ENCODE peak calls at places on chromosome 15, in ten cellular contexts. R is upper lobe of left lung, T is uterus, M is fibroblast of lung, U is heart left ventricle, Z is GM23338, S is MM.1S, E is neural progenitor cell, F is lung, I is brain microvascular endothelial cell. Q is an unnamed sample.

GRCh38 chr15:99443768-99444446 is 121.9 kb upstream of the MEF2A start:
- DNase-seq in T (peak; percentile 11), Z (no peak), R (no peak), I (no peak), M (no peak), U (no peak), E (no peak), S (no peak), F (no peak), Q (no peak)

GRCh38 chr15:65963911-65964482 is 94.7 kb downstream of the RAB11A start:
- DNase-seq in R (no peak), U (no peak), Z (no peak), T (no peak), S (no peak), E (no peak), I (no peak), M (no peak), F (no peak), Q (no peak)

GRCh38 chr15:29097971-29098370 is 171.7 kb downstream of the NSMCE3 start:
- DNase-seq in Z (no peak), U (no peak), E (no peak), S (no peak), R (no peak), M (no peak), F (no peak), T (no peak), I (no peak), Q (no peak)

GRCh38 chr15:28886431-28887343 is 913 bp downstream of the APBA2 start:
- DNase-seq in R (peak; percentile 80), S (no peak), Z (peak; percentile 43), U (no peak), E (peak; percentile 55), M (no peak), T (no peak), I (no peak), F (no peak), Q (no peak)

GRCh38 chr15:98834976-98835375 is 172.6 kb downstream of the PGPEP1L start:
- DNase-seq in M (no peak), S (no peak), Z (no peak), F (no peak), E (no peak), U (no peak), R (no peak), I (no peak), T (no peak), Q (no peak)

GRCh38 chr15:42111924-42112323 is 17.6 kb upstream of the PLA2G4D start:
- DNase-seq in U (no peak), F (no peak), S (peak; percentile 55), Z (no peak), E (no peak), I (no peak), R (no peak), M (no peak), T (no peak), Q (no peak)

GRCh38 chr15:63835211-63835568 is 1.4 kb upstream of the HERC1 start:
- DNase-seq in I (no peak), U (no peak), M (no peak), R (no peak), F (no peak), T (no peak), Z (no peak), S (no peak), E (no peak), Q (no peak)

GRCh38 chr15:20349774-20350498 is 191.7 kb downstream of the GOLGA6L6 start:
- DNase-seq in S (peak; percentile 5), F (no peak), E (no peak), U (no peak), Z (no peak), I (no peak), M (no peak), R (peak; percentile 85), T (peak; percentile 23), Q (no peak)

GRCh38 chr15:72179950-72180581 is 17.5 kb downstream of the GRAMD2A start:
- DNase-seq in M (no peak), R (no peak), U (no peak), S (no peak), T (no peak), E (peak; percentile 57), F (no peak), I (no peak), Z (peak; percentile 28), Q (no peak)

GRCh38 chr15:44788748-44789147 is 52.4 kb downstream of the TRIM69 start:
- DNase-seq in R (no peak), U (no peak), Z (no peak), S (no peak), M (peak; percentile 39), E (no peak), T (no peak), F (no peak), I (no peak), Q (no peak)

GRCh38 chr15:39580630-39581500 is at the start of gene THBS1:
- DNase-seq in E (peak; percentile 95), R (peak; percentile 95), T (peak; percentile 94), Z (peak; percentile 98), S (peak; percentile 10), M (peak; percentile 93), F (peak; percentile 84), U (peak; percentile 93), I (peak; percentile 94), Q (peak; percentile 82)

GRCh38 chr15:64732156-64732860 is 43.1 kb downstream of the RBPMS2 start:
- DNase-seq in R (no peak), T (no peak), F (no peak), I (no peak), E (no peak), M (no peak), U (no peak), S (no peak), Z (no peak), Q (no peak)

GRCh38 chr15:95303659-95304058 is 1026.8 kb upstream of the NR2F2 start:
- DNase-seq in I (no peak), U (no peak), R (no peak), F (no peak), M (no peak), Z (no peak), E (no peak), S (no peak), T (no peak), Q (no peak)
- H3K27ac ChIP-seq in I (no peak overlapping the region), U (peak overlapping the region; percentile 30), R (peak overlapping the region; percentile 47), F (peak overlapping the region; percentile 70), M (peak overlapping the region; percentile 24), Z (no peak overlapping the region), E (no peak overlapping the region), S (no peak overlapping the region), T (peak overlapping the region; percentile 88), Q (no peak overlapping the region)

DNA sequence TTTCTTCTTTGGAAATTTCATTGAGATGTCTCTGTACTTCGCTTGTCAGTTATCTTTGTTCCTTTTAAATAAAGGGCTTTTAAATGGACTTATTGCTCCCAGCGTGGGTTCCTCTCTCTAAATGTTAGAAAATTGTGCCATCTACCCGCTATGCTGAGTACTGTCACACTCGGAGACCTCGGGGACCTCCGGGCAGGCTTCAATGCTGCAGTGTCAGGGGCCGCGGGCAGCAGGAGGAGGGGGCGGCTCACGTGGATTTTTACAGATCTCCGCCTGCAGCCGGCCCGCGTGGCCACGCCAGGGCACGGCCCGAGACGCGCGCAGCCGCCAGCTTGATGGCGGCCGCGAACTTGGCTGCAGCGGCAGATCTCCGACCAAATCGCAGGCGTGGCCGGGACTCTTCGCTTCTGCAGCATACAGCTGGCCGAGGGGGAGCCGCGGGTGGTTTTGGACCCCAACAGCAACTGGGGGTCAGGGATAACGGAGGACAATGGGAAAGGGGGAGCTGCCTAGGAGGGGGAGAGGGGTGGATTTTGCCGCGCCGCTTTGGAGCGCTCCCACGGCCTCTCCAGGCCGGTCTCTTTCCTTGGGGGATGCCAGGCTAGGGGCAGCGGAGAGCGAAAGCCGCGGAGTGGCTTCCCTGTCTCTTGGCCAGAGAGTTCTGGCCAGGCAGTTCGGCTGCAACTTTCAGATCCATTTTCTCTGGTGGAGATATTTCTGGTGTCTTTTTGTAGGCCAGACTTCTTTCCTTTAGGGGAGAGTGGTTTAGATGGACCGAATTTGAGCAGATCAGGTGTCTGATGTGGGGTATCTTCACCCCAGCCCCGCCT is 15.3 kb downstream of the NR2F2 start:
- DNase-seq in M (peak; percentile 75), T (peak; percentile 83), S (peak; percentile 58), R (peak; percentile 91), U (no peak), F (peak; percentile 68), I (peak; percentile 57), E (peak; percentile 92), Z (peak; percentile 82), Q (no peak)
- TF ChIP-seq CTCF in M (peak; percentile 46), T (peak; percentile 69), S (peak; percentile 66), R (peak; percentile 50), U (peak; percentile 69), F (peak; percentile 13), I (peak; percentile 54), E (peak; percentile 80), Z (peak; percentile 64), Q (peak; percentile 77)

DNA sequence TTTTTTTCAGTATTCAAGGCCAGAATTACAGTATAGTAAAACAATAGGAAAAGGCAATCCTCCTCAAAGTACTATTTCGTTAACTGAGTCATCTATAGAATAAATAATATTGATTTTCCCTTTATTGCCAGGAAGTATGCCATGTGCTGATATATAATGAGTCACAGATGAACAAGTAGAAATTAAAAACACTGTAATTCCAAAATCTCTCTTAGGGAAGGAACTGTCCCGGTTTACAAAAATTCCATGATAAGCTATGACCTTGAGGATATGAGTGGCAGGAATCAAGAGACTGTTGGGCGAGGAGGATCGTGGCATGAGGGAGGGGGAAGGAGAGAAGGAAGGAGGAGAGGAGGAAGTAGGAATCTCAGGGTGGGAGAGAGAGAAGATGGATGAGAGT is 166.0 kb upstream of the ICE2 start:
- DNase-seq in T (no peak), U (no peak), Z (no peak), E (no peak), R (no peak), M (no peak), I (no peak), S (no peak), F (no peak), Q (no peak)
- H3K27me3 ChIP-seq in T (no peaks in the 10 kb centered on the region), U (no peaks in the 10 kb centered on the region), Z (no peaks in the 10 kb centered on the region), E (no peaks in the 10 kb centered on the region), R (no peaks in the 10 kb centered on the region), M (no peaks in the 10 kb centered on the region), I (no peaks in the 10 kb centered on the region), S (no peaks in the 10 kb centered on the region), F (no peaks in the 10 kb centered on the region), Q (no peaks in the 10 kb centered on the region)

GRCh38 chr15:78716651-78717050 is 75.6 kb upstream of the CHRNB4 start:
- DNase-seq in F (no peak), I (peak; percentile 56), U (no peak), S (no peak), E (no peak), M (peak; percentile 57), Z (no peak), T (no peak), R (no peak), Q (no peak)

GRCh38 chr15:78718257-78718656 is 77.2 kb upstream of the CHRNB4 start:
- DNase-seq in Z (no peak), F (no peak), S (no peak), M (no peak), U (no peak), R (no peak), T (no peak), E (no peak), I (no peak), Q (no peak)

GRCh38 chr15:78715439-78715838 is 74.4 kb upstream of the CHRNB4 start:
- DNase-seq in E (no peak), T (no peak), M (peak; percentile 42), F (no peak), I (no peak), S (no peak), Z (no peak), R (no peak), U (no peak), Q (peak; percentile 76)

GRCh38 chr15:78714890-78715289 is 73.9 kb upstream of the CHRNB4 start:
- DNase-seq in F (no peak), E (no peak), Z (peak; percentile 36), S (peak; percentile 81), T (no peak), I (no peak), R (no peak), U (no peak), M (peak; percentile 13), Q (no peak)

GRCh38 chr15:78715930-78716329 is 74.9 kb upstream of the CHRNB4 start:
- DNase-seq in Z (no peak), T (no peak), U (no peak), R (no peak), F (no peak), I (peak; percentile 89), S (no peak), E (no peak), M (peak; percentile 84), Q (peak; percentile 96)
- H3K27ac ChIP-seq in Z (no peak overlapping the region), T (no peak overlapping the region), U (no peak overlapping the region), R (no peak overlapping the region), F (no peak overlapping the region), I (peak overlapping the region; percentile 50), S (no peak overlapping the region), E (no peak overlapping the region), M (no peak overlapping the region), Q (peak overlapping the region; percentile 76)

Q was measured in foreskin keratinocyte.